ENCODE peak calls at places on chromosomes 11 and 22, in seven cellular contexts. T is A549, J is IMR-90, K is H1, M is K562, U is HepG2, A is SK-N-SH. B is an unnamed sample.

GRCh38 chr22:48106215-48106614 is 1343.8 kb downstream of the TBC1D22A start:
- DNase-seq in T (no peak), J (no peak), K (no peak), M (no peak), U (no peak), A (no peak), B (no peak)

GRCh38 chr11:113134605-113135004 is 173.4 kb downstream of the NCAM1 start:
- DNase-seq in T (no peak), J (no peak), K (no peak), M (no peak), U (no peak), A (no peak), B (no peak)

GRCh38 chr11:70483077-70483861 is 84.9 kb downstream of the CTTN start:
- DNase-seq in T (peak), J (peak), K (no peak), M (peak), U (no peak), A (no peak), B (no peak)

GRCh38 chr11:31823372-31824371 is 12.6 kb upstream of the PAX6 start:
- DNase-seq in T (no peak), J (no peak), K (no peak), M (no peak), U (no peak), A (peak), B (no peak)

GRCh38 chr11:94112182-94112960 is 16.3 kb upstream of the PANX1 start:
- DNase-seq in T (no peak), J (no peak), K (no peak), M (no peak), U (no peak), A (no peak), B (no peak)

GRCh38 chr11:7858001-7858400 is 61.3 kb upstream of the OR5P2 start:
- DNase-seq in T (no peak), J (no peak), K (no peak), M (no peak), U (no peak), A (no peak), B (no peak)

GRCh38 chr11:57241311-57241972 is 4.4 kb upstream of the APLNR start:
- DNase-seq in T (no peak), J (no peak), K (no peak), M (no peak), U (no peak), A (peak), B (no peak)

GRCh38 chr11:20443596-20443995 is 56.1 kb downstream of the PRMT3 start:
- DNase-seq in T (peak), J (peak), K (no peak), M (no peak), U (peak), A (peak), B (no peak)

GRCh38 chr11:12958984-12959383 is 50.1 kb upstream of the RASSF10 start:
- DNase-seq in T (no peak), J (no peak), K (no peak), M (no peak), U (no peak), A (no peak), B (no peak)

GRCh38 chr11:94546886-94547285 is 3.2 kb downstream of the FUT4 start:
- DNase-seq in T (no peak), J (no peak), K (no peak), M (no peak), U (no peak), A (no peak), B (no peak)

GRCh38 chr11:78063440-78064181 is at the start of gene THRSP:
- DNase-seq in T (no peak), J (no peak), K (no peak), M (peak), U (no peak), A (no peak), B (no peak)

GRCh38 chr22:27515091-27515523 is 286.4 kb downstream of the MN1 start:
- DNase-seq in T (no peak), J (no peak), K (no peak), M (no peak), U (no peak), A (no peak), B (no peak)

GRCh38 chr11:4164884-4165590 is 70.4 kb downstream of the RRM1 start:
- DNase-seq in T (no peak), J (no peak), K (no peak), M (no peak), U (no peak), A (no peak), B (no peak)

GRCh38 chr11:84130646-84131427 is 844.7 kb upstream of the CCDC90B start:
- DNase-seq in T (no peak), J (no peak), K (no peak), M (no peak), U (no peak), A (no peak), B (no peak)

GRCh38 chr11:70539360-70540095 is 141.2 kb downstream of the CTTN start:
- DNase-seq in T (no peak), J (no peak), K (no peak), M (no peak), U (no peak), A (peak), B (no peak)

GRCh38 chr11:128772814-128773213 is 78.9 kb downstream of the FLI1 start:
- DNase-seq in T (no peak), J (no peak), K (no peak), M (no peak), U (no peak), A (no peak), B (no peak)

GRCh38 chr11:130527648-130528300 is 79.3 kb downstream of the ADAMTS15 start:
- DNase-seq in T (no peak), J (peak), K (no peak), M (no peak), U (no peak), A (no peak), B (no peak)

GRCh38 chr11:59025097-59025496 is 61.0 kb upstream of the GLYATL1B start:
- DNase-seq in T (peak), J (no peak), K (no peak), M (no peak), U (peak), A (no peak), B (no peak)

GRCh38 chr22:45055936-45056335 is 46.1 kb upstream of the PHF21B start:
- DNase-seq in T (no peak), J (no peak), K (no peak), M (no peak), U (no peak), A (no peak), B (no peak)

GRCh38 chr22:45053094-45053493 is 43.3 kb upstream of the PHF21B start:
- DNase-seq in T (no peak), J (no peak), K (no peak), M (no peak), U (no peak), A (no peak), B (no peak)

GRCh38 chr22:45051946-45052345 is 42.1 kb upstream of the PHF21B start:
- DNase-seq in T (no peak), J (no peak), K (no peak), M (no peak), U (no peak), A (no peak), B (no peak)

GRCh38 chr22:45051419-45051818 is 41.6 kb upstream of the PHF21B start:
- DNase-seq in T (no peak), J (no peak), K (no peak), M (no peak), U (no peak), A (no peak), B (no peak)

GRCh38 chr22:45053571-45053970 is 43.8 kb upstream of the PHF21B start:
- DNase-seq in T (no peak), J (no peak), K (no peak), M (no peak), U (no peak), A (no peak), B (no peak)
- TF ChIP-seq RFX5 in T (no peak), J (no peak), K (no peak), M (no peak), U (no peak), A (no peak), B (no peak)

GRCh38 chr11:64235427-64236161 is 1.2 kb downstream of the VEGFB start:
- DNase-seq in T (no peak), J (no peak), K (no peak), M (no peak), U (no peak), A (no peak), B (no peak)

GRCh38 chr11:64234840-64235379 is 526 bp downstream of the VEGFB start:
- DNase-seq in T (no peak), J (no peak), K (no peak), M (peak), U (no peak), A (peak), B (no peak)

GRCh38 chr11:64231536-64231935 is 1.2 kb downstream of the DNAJC4 start:
- DNase-seq in T (no peak), J (no peak), K (no peak), M (no peak), U (no peak), A (no peak), B (no peak)

GRCh38 chr11:64232182-64233018 is 2.0 kb upstream of the VEGFB start:
- DNase-seq in T (no peak), J (no peak), K (no peak), M (no peak), U (no peak), A (no peak), B (no peak)

DNA sequence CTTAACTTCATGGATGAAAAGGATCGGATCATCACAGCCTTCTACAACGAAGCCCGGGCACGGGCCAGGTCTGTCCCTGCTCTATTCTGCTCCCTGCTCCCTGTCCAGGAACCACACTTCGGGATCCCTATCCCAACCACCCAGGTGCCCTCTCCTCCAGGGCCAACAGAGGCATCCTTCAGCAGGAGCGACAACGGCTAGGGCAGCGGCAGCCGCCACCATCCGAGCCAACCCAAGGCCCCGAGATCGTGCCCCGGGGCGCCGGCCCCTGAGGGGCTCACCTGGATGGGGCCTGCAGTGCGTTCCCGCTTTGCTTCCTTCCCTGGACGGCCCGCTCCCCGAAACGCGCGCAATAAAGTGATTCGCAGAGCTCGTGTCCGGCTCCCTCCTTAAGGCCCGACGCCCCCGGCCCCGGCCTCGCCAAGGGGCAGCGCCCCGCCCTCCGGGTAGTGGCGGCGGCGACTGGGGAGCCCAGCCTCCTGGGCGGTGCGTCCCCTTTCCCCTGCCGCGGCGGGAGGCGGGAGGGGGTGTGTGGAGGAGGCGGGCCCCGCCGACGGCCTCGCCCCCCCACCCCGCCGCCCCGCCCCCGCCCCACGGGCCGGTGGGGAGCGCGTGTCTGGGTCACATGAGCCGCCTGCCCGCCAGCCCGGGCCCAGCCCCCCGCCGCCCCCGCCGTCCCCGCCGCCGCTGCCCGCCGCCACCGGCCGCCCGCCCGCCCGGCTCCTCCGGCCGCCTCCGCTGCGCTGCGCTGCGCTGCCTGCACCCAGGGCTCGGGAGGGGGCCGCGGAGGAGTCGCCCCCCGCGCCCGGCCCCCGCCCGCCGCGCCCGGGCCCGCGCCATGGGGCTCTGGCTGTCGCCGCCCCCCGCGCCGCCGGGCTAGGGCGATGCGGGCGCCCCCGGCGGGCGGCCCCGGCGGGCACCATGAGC is at the start of gene VEGFB:
- DNase-seq in T (peak), J (peak), K (no peak), M (peak), U (no peak), A (peak), B (no peak)
- TF ChIP-seq RFX5 in T (no peak), J (no peak), K (no peak), M (no peak), U (no peak), A (no peak), B (no peak)

DNA sequence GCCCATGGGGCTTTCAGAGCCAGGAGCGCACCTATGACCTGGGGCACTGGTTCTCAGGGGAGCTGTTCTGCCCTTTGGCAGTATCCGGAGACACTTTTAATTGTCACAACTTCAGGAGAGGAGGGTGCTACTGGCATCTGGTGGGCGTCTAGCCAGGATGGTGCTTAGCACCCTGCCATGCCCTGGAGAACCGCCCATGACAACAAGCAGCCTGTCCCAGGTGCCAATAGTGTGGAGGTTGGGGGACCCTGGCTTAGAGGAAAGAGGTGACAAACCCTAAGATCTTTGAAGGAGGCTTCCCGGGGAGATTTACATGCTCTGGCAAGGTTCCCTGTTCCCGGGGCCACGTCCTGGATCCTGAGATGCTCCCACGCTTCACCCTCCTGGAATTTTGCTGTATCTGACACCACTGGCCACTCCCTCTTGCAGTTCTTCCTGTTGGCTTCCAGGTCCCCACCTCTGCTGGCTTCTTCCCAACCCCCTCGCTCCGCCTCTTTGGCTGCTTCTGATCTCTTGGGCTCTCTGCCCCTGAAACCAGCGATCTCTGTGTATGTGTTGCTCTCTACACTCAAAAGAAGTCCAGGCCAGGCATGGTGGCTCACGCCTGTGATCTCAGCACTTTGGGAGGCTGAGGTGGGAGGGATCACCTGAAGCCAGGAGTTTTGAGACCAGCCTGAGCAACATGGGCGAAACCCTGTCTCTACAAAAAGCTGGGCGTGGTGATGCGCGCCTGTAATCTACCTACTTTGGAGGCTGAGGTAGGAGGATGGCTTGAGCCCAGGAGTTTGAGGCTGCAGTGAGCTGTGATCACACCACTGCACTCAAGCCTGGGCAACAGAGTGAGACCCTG is 31.1 kb downstream of the FADS3 start:
- DNase-seq in T (peak), J (no peak), K (no peak), M (peak), U (no peak), A (no peak), B (no peak)
- TF ChIP-seq RFX5 in T (no peak), J (no peak), K (no peak), M (no peak), U (no peak), A (no peak), B (no peak)

GRCh38 chr11:92770419-92770818 is 199.0 kb upstream of the MTNR1B start:
- DNase-seq in T (no peak), J (no peak), K (no peak), M (no peak), U (no peak), A (no peak), B (no peak)
- TF ChIP-seq RFX5 in T (no peak), J (no peak), K (no peak), M (no peak), U (no peak), A (no peak), B (no peak)

GRCh38 chr11:5690216-5690615 is 626 bp downstream of the TRIM22 start:
- DNase-seq in T (no peak), J (peak), K (no peak), M (no peak), U (no peak), A (no peak), B (no peak)

GRCh38 chr11:5688482-5688881 is 1.1 kb upstream of the TRIM22 start:
- DNase-seq in T (no peak), J (no peak), K (no peak), M (no peak), U (no peak), A (no peak), B (no peak)

GRCh38 chr11:5691963-5692358 is 2.4 kb downstream of the TRIM22 start:
- DNase-seq in T (no peak), J (no peak), K (no peak), M (no peak), U (no peak), A (no peak), B (no peak)

GRCh38 chr11:5690736-5691135 is 1.1 kb downstream of the TRIM22 start:
- DNase-seq in T (no peak), J (peak), K (no peak), M (no peak), U (no peak), A (no peak), B (no peak)

GRCh38 chr11:5689551-5689983 is at the start of gene TRIM22:
- DNase-seq in T (no peak), J (peak), K (peak), M (no peak), U (no peak), A (no peak), B (peak)
- TF ChIP-seq RFX5 in T (no peak), J (no peak), K (no peak), M (no peak), U (no peak), A (no peak), B (no peak)

GRCh38 chr22:21700822-21701221 is 34.8 kb downstream of the YPEL1 start:
- DNase-seq in T (no peak), J (no peak), K (no peak), M (no peak), U (no peak), A (no peak), B (no peak)

GRCh38 chr22:21697866-21698265 is 32.1 kb downstream of the PPIL2 start:
- DNase-seq in T (no peak), J (peak), K (no peak), M (peak), U (no peak), A (no peak), B (no peak)

GRCh38 chr22:21698430-21699329 is 32.9 kb downstream of the PPIL2 start:
- DNase-seq in T (no peak), J (no peak), K (no peak), M (peak), U (no peak), A (no peak), B (no peak)

GRCh38 chr22:21701384-21701971 is 34.1 kb downstream of the YPEL1 start:
- DNase-seq in T (no peak), J (no peak), K (no peak), M (no peak), U (peak), A (no peak), B (no peak)

DNA sequence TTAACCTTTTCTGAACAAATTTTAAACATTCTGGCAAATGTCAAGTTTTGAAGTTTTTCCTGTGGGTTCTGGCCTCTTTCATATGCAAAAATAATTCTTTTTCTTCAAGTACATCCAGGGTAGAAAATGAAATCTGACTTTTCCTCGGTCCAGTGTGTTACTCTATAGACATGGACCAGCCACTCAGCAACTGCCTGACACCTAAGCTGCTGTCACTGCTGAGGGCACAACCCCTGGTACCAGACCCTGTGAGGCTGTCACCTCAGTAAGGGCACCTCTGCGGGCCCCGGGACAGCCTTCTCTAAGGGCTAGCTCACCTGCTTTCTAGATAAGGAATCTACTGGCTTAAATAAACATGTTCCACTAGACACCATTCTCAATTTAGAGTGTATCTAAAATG is 33.8 kb downstream of the PPIL2 start:
- DNase-seq in T (no peak), J (no peak), K (no peak), M (peak), U (no peak), A (no peak), B (no peak)
- TF ChIP-seq RFX5 in T (no peak), J (no peak), K (no peak), M (no peak), U (no peak), A (no peak), B (no peak)